ENCODE peak calls at places on chromosomes 3 and 15, in four cellular contexts. O is ascending aorta, A is bronchial epithelial cell, W is thoracic aorta. V is an unnamed sample.

GRCh38 chr15:90915808-90916440 is 12.8 kb downstream of the MAN2A2 start:
- DNase-seq in O (peak; percentile 77), A (no peak), W (no peak), V (no peak)

GRCh38 chr3:187743195-187744141 is 1.8 kb downstream of the BCL6 start:
- DNase-seq in O (peak; percentile 86), A (no peak), W (peak; percentile 46), V (no peak)

GRCh38 chr3:120147072-120147871 is 53.0 kb upstream of the GSK3B start:
- DNase-seq in O (no peak), A (peak; percentile 91), W (no peak), V (no peak)

GRCh38 chr15:66236806-66237205 is 16.7 kb downstream of the MEGF11 start:
- DNase-seq in O (no peak), A (no peak), W (no peak), V (no peak)

GRCh38 chr15:64695571-64695992 is 79.8 kb downstream of the RBPMS2 start:
- DNase-seq in O (no peak), A (no peak), W (no peak), V (no peak)

GRCh38 chr3:10702961-10703740 is 112.9 kb upstream of the SLC6A11 start:
- DNase-seq in O (no peak), A (peak; percentile 11), W (no peak), V (no peak)

GRCh38 chr3:133489466-133490085 is 83.9 kb upstream of the CDV3 start:
- DNase-seq in O (no peak), A (peak; percentile 22), W (no peak), V (no peak)

GRCh38 chr3:169091196-169091595 is 572.3 kb downstream of the MECOM start:
- DNase-seq in O (no peak), A (peak; percentile 91), W (no peak), V (no peak)

GRCh38 chr3:33355611-33356010 is 78.4 kb downstream of the FBXL2 start:
- DNase-seq in O (no peak), A (peak; percentile 85), W (no peak), V (no peak)

GRCh38 chr3:39447637-39448483 is 19.6 kb upstream of the MOBP start:
- DNase-seq in O (peak; percentile 83), A (peak; percentile 84), W (peak; percentile 53), V (peak; percentile 73)

GRCh38 chr3:76122007-76122406 is 336.7 kb upstream of the ZNF717 start:
- DNase-seq in O (no peak), A (peak; percentile 26), W (no peak), V (no peak)

GRCh38 chr3:127702151-127702578 is 29.4 kb downstream of the ABTB1 start:
- DNase-seq in O (no peak), A (no peak), W (no peak), V (no peak)

GRCh38 chr15:67967871-67968423 is 86.2 kb upstream of the PIAS1 start:
- DNase-seq in O (peak; percentile 89), A (peak; percentile 30), W (peak; percentile 52), V (no peak)

GRCh38 chr15:72540606-72541237 is 66.6 kb downstream of the ARIH1 start:
- DNase-seq in O (no peak), A (no peak), W (no peak), V (no peak)

GRCh38 chr3:158791259-158791920 is 10.5 kb upstream of the MFSD1 start:
- DNase-seq in O (no peak), A (peak; percentile 59), W (no peak), V (no peak)

GRCh38 chr3:138560501-138560900 is 33.6 kb downstream of the CEP70 start:
- DNase-seq in O (no peak), A (no peak), W (no peak), V (no peak)

GRCh38 chr15:28914483-28915023 is 28.8 kb downstream of the APBA2 start:
- DNase-seq in O (no peak), A (no peak), W (no peak), V (no peak)

GRCh38 chr15:37056894-37057205 is 43.5 kb downstream of the MEIS2 start:
- DNase-seq in O (no peak), A (no peak), W (no peak), V (no peak)

GRCh38 chr15:70766597-70766996 is 3.2 kb upstream of the UACA start:
- DNase-seq in O (no peak), A (no peak), W (no peak), V (no peak)

GRCh38 chr3:146164071-146164470 is 3.1 kb upstream of the PLOD2 start:
- DNase-seq in O (no peak), A (peak; percentile 68), W (no peak), V (peak; percentile 28)

GRCh38 chr3:143352031-143352623 is 232.6 kb downstream of the CHST2 start:
- DNase-seq in O (no peak), A (no peak), W (no peak), V (no peak)

GRCh38 chr3:12569836-12570235 is 12.9 kb downstream of the MKRN2 start:
- DNase-seq in O (no peak), A (no peak), W (no peak), V (no peak)

GRCh38 chr3:42510325-42510724 is 7.9 kb downstream of the VIPR1 start:
- DNase-seq in O (no peak), A (no peak), W (no peak), V (no peak)

GRCh38 chr15:58472221-58472620 is 40.4 kb downstream of the LIPC start:
- DNase-seq in O (no peak), A (peak; percentile 11), W (no peak), V (no peak)

DNA sequence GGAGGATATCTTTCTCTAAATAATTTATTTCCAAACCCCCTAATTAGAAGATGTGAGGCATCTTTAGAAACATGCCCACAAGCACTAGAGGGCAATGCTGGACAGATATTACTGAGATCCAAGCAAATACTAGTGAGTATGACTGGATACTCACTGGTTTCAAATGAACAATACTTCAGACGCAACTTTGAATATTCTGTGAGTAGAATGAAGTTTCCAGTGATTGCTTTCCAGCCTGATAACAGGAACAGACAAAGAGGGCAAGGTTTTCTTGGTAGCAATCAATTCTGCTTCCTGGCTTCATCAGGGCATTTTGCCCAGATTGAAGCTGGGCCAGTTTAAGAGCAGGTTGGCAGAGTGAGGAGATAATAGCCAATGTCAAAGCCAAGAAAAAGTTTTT is 442.6 kb upstream of the PDZRN3 start:
- DNase-seq in O (no peak), A (peak; percentile 15), W (no peak), V (no peak)
- H3K36me3 ChIP-seq in O (no peaks in the 10 kb centered on the region), A (no peaks in the 10 kb centered on the region), W (no peaks in the 10 kb centered on the region), V (no peaks in the 10 kb centered on the region)

DNA sequence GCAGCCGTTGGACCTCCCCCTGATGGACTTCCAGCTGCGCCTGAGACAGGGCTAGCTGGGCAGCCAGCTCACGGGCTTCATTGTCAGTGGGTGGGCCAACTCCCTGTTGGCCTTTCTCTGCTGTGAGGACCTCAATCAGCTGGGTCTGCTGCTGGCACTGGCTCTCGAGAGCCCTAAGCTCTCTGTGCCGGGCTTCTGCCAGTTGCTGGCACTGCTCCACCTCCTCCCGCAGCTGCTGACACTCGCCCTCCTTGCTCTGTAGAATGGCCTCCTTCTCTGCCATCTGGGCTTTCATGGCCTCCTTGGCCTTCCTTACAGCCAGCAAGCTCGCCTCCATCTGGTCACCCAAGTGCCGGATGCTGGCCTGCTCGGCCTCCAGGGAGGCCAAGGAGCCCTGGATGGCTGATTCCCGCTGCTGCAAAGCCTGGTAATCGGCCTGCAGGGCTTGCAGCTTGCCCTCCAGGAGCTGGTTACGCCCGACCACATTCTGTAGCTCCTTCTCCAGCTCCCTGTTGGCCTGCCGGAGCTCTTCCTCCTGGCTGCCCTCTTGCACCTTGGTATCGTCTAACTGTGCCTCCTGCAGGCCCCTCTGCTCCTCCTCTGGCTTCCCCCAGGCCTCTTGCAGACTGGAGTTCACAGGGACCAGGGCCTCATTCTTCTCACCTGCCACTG is 23.8 kb downstream of the CXCR6 start:
- DNase-seq in O (no peak), A (no peak), W (no peak), V (no peak)
- H3K36me3 ChIP-seq in O (peaks cover 70% of the 10 kb centered on the region), A (peaks cover 40% of the 10 kb centered on the region), W (peaks cover 63% of the 10 kb centered on the region), V (peaks cover 48% of the 10 kb centered on the region)

GRCh38 chr3:16316847-16317560 is 52.0 kb downstream of the OXNAD1 start:
- DNase-seq in O (no peak), A (no peak), W (no peak), V (no peak)

GRCh38 chr3:16318216-16318615 is 53.2 kb downstream of the OXNAD1 start:
- DNase-seq in O (no peak), A (no peak), W (no peak), V (no peak)

GRCh38 chr3:16316396-16316795 is 51.4 kb downstream of the OXNAD1 start:
- DNase-seq in O (no peak), A (no peak), W (no peak), V (no peak)

GRCh38 chr3:16319307-16319706 is 54.3 kb downstream of the OXNAD1 start:
- DNase-seq in O (no peak), A (no peak), W (no peak), V (no peak)

DNA sequence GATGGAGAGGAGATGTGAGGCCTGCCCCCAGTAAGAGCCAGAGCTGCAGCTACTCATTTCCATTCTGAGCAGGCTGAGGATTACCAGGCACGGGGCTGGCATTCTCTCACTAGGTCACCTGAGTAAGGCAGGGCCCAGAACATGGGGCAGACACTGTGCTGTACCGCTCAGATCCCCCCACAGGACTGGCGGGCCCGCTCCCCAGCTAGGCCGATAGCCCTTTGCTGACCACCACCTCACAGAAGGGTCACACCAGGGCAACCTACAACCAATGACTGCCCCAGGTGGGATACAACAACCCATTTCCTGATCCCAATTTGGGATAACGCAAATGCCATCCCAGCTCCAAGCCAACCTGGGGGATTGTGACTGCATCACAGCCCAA is 52.5 kb downstream of the OXNAD1 start:
- DNase-seq in O (no peak), A (no peak), W (no peak), V (no peak)
- H3K36me3 ChIP-seq in O (peaks cover 45% of the 10 kb centered on the region), A (peaks cover 7% of the 10 kb centered on the region), W (peaks cover 27% of the 10 kb centered on the region), V (peaks cover 23% of the 10 kb centered on the region)

DNA sequence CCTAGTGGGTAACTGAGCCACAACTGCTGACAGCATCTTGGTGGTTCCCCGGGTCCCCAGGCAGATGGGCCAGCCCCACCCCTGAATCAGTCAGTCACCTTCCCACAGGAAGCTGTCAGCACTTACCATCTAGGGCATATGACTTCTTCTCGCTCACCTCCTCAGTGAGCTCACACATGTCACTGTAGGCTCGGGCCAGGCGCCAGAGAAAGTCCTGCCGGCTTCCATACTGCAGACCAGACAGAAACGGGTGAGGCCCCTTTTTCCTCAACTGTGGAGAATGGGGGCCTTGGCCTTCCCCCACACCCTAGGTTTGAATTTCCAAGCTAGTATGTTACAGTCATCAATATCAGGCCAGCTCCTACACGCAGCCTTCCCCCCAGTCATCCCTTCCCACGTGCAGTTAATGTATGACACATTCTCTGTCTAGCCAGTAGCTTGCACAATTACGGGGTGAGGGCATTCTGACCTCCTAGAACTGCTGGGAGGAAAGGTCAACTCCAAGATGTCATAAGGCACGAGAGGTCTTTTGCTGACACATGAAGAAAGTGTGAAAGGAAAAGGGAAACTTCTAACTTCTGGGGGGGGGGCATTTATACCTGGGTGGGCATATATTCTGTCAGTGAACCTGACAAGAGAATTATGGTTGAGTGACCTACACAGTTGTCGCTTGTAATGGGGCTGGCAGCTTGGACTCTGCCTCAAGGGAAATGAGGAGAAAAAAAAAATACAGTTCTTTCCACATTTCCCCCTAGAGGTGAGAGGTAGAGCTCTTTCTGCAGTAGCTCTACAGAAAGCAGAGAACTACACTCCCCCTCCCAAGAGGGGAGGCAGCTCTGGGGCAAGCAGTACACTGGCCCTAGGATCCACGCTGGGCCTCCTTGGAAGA is 10.9 kb downstream of the RMDN3 start:
- DNase-seq in O (peak; percentile 59), A (peak; percentile 93), W (no peak), V (peak; percentile 36)
- H3K36me3 ChIP-seq in O (peaks cover 59% of the 10 kb centered on the region), A (peaks cover 21% of the 10 kb centered on the region), W (peaks cover 47% of the 10 kb centered on the region), V (peaks cover 46% of the 10 kb centered on the region)

GRCh38 chr15:45674646-45675045 is 39.8 kb downstream of the SQOR start:
- DNase-seq in O (no peak), A (no peak), W (no peak), V (no peak)
- H3K36me3 ChIP-seq in O (peaks cover 48% of the 10 kb centered on the region), A (peaks cover 28% of the 10 kb centered on the region), W (peaks cover 14% of the 10 kb centered on the region), V (peaks cover 17% of the 10 kb centered on the region)

V was measured in keratinocyte.